ENCODE peak calls at places on chromosomes 11 and 22, in eight cellular contexts. K, M, L, E, B, G, Y and Z are unnamed samples.

GRCh38 chr11:17770048-17770652 is 35.6 kb downstream of the KCNC1 start:
- DNase-seq in K (no peak), M (peak), L (no peak), E (no peak), B (no peak), G (peak), Y (no peak), Z (no peak)

GRCh38 chr11:1502971-1503707 is 16.6 kb upstream of the MOB2 start:
- DNase-seq in K (no peak), M (no peak), L (no peak), E (no peak), B (peak), G (no peak), Y (no peak), Z (no peak)

GRCh38 chr11:2777871-2778629 is 78.3 kb upstream of the KCNQ1OT1 start:
- DNase-seq in K (no peak), M (no peak), L (no peak), E (peak), B (peak), G (peak), Y (no peak), Z (no peak)

GRCh38 chr11:117221775-117222517 is 9.9 kb downstream of the PCSK7 start:
- DNase-seq in K (peak), M (no peak), L (peak), E (peak), B (no peak), G (no peak), Y (peak), Z (peak)

GRCh38 chr11:62689421-62690183 is at the start of gene LRRN4CL:
- DNase-seq in K (peak), M (no peak), L (peak), E (peak), B (no peak), G (no peak), Y (no peak), Z (peak)

GRCh38 chr11:7595016-7595869 is 78.1 kb downstream of the CYB5R2 start:
- DNase-seq in K (peak), M (no peak), L (no peak), E (no peak), B (no peak), G (no peak), Y (no peak), Z (peak)

GRCh38 chr11:81874627-81875026 is 859.0 kb downstream of the FAM181B start:
- DNase-seq in K (no peak), M (no peak), L (no peak), E (no peak), B (no peak), G (no peak), Y (no peak), Z (no peak)

GRCh38 chr22:44274918-44275665 is 37.7 kb downstream of the SHISAL1 start:
- DNase-seq in K (no peak), M (no peak), L (no peak), E (no peak), B (no peak), G (no peak), Y (no peak), Z (no peak)

GRCh38 chr22:45285431-45286058 is 796 bp downstream of the UPK3A start:
- DNase-seq in K (no peak), M (no peak), L (no peak), E (no peak), B (no peak), G (no peak), Y (no peak), Z (no peak)

GRCh38 chr11:106397787-106398355 is 320.4 kb downstream of the AASDHPPT start:
- DNase-seq in K (no peak), M (no peak), L (no peak), E (no peak), B (no peak), G (no peak), Y (no peak), Z (no peak)

GRCh38 chr11:3092603-3093141 is 35.4 kb upstream of the CARS1 start:
- DNase-seq in K (no peak), M (no peak), L (no peak), E (no peak), B (no peak), G (no peak), Y (no peak), Z (no peak)

GRCh38 chr11:61551630-61552029 is 29.2 kb downstream of the SYT7 start:
- DNase-seq in K (peak), M (peak), L (peak), E (no peak), B (no peak), G (no peak), Y (no peak), Z (peak)

GRCh38 chr11:74019860-74020259 is 11.0 kb upstream of the UCP3 start:
- DNase-seq in K (no peak), M (no peak), L (no peak), E (no peak), B (no peak), G (no peak), Y (peak), Z (peak)

GRCh38 chr22:50145741-50146439 is 24.6 kb upstream of the PANX2 start:
- DNase-seq in K (no peak), M (no peak), L (no peak), E (no peak), B (no peak), G (no peak), Y (no peak), Z (no peak)

GRCh38 chr11:122556605-122557004 is 98.9 kb upstream of the UBASH3B start:
- DNase-seq in K (peak), M (no peak), L (no peak), E (no peak), B (no peak), G (peak), Y (no peak), Z (peak)

GRCh38 chr22:40008726-40009125 is 14.0 kb downstream of the FAM83F start:
- DNase-seq in K (no peak), M (no peak), L (no peak), E (no peak), B (no peak), G (no peak), Y (peak), Z (no peak)

GRCh38 chr11:119223856-119224255 is 17.7 kb downstream of the CBL start:
- DNase-seq in K (no peak), M (no peak), L (no peak), E (no peak), B (no peak), G (no peak), Y (no peak), Z (no peak)

GRCh38 chr22:23216331-23217170 is 36.2 kb downstream of the BCR start:
- DNase-seq in K (no peak), M (no peak), L (no peak), E (no peak), B (peak), G (no peak), Y (no peak), Z (no peak)

GRCh38 chr11:122598971-122599370 is 56.6 kb upstream of the UBASH3B start:
- DNase-seq in K (no peak), M (no peak), L (no peak), E (no peak), B (no peak), G (no peak), Y (no peak), Z (no peak)

GRCh38 chr11:111665779-111666178 is 63.5 kb downstream of the SIK2 start:
- DNase-seq in K (peak), M (peak), L (peak), E (no peak), B (no peak), G (no peak), Y (peak), Z (peak)

GRCh38 chr11:86696451-86696850 is 24.0 kb upstream of the ME3 start:
- DNase-seq in K (no peak), M (no peak), L (no peak), E (no peak), B (no peak), G (no peak), Y (no peak), Z (no peak)

GRCh38 chr11:19711911-19712280 is 741 bp upstream of the NAV2 start:
- DNase-seq in K (no peak), M (no peak), L (no peak), E (no peak), B (peak), G (no peak), Y (peak), Z (no peak)

GRCh38 chr11:14973621-14974020 is 1.5 kb upstream of the CALCA start:
- DNase-seq in K (peak), M (no peak), L (no peak), E (no peak), B (no peak), G (peak), Y (no peak), Z (peak)

GRCh38 chr22:25141994-25142620 is 57.6 kb upstream of the CRYBB3 start:
- DNase-seq in K (no peak), M (no peak), L (no peak), E (no peak), B (no peak), G (peak), Y (no peak), Z (no peak)

GRCh38 chr11:30196400-30197206 is 34.2 kb upstream of the FSHB start:
- DNase-seq in K (peak), M (peak), L (peak), E (peak), B (peak), G (peak), Y (peak), Z (peak)

GRCh38 chr22:23564276-23564675 is 15.8 kb downstream of the IGLL1 start:
- DNase-seq in K (no peak), M (no peak), L (no peak), E (no peak), B (no peak), G (no peak), Y (no peak), Z (no peak)

GRCh38 chr11:67301951-67302516 is 1.3 kb upstream of the SSH3 start:
- DNase-seq in K (peak), M (no peak), L (no peak), E (no peak), B (peak), G (peak), Y (no peak), Z (peak)

GRCh38 chr11:34425360-34425759 is 13.4 kb upstream of the CAT start:
- DNase-seq in K (no peak), M (no peak), L (no peak), E (no peak), B (no peak), G (no peak), Y (no peak), Z (no peak)

GRCh38 chr11:129224538-129224937 is 32.4 kb upstream of the ARHGAP32 start:
- DNase-seq in K (peak), M (no peak), L (no peak), E (no peak), B (no peak), G (no peak), Y (no peak), Z (no peak)

GRCh38 chr11:62923634-62924411 is 2.7 kb upstream of the CHRM1 start:
- DNase-seq in K (no peak), M (no peak), L (no peak), E (no peak), B (no peak), G (no peak), Y (no peak), Z (no peak)

GRCh38 chr11:115193931-115194797 is 310.1 kb downstream of the CADM1 start:
- DNase-seq in K (no peak), M (no peak), L (no peak), E (no peak), B (no peak), G (no peak), Y (no peak), Z (no peak)

GRCh38 chr11:123168236-123168635 is 26.8 kb downstream of the CLMP start:
- DNase-seq in K (peak), M (no peak), L (no peak), E (no peak), B (no peak), G (no peak), Y (no peak), Z (no peak)

GRCh38 chr11:120222916-120223315 is 12.1 kb downstream of the OAF start:
- DNase-seq in K (no peak), M (no peak), L (no peak), E (no peak), B (no peak), G (no peak), Y (no peak), Z (no peak)

GRCh38 chr11:45795379-45795778 is 9.6 kb upstream of the SLC35C1 start:
- DNase-seq in K (no peak), M (no peak), L (no peak), E (no peak), B (no peak), G (peak), Y (no peak), Z (no peak)

GRCh38 chr11:19326499-19326898 is 85.8 kb upstream of the E2F8 start:
- DNase-seq in K (peak), M (peak), L (peak), E (no peak), B (no peak), G (no peak), Y (no peak), Z (peak)

GRCh38 chr11:44535201-44535980 is 30.1 kb upstream of the CD82 start:
- DNase-seq in K (no peak), M (no peak), L (no peak), E (no peak), B (no peak), G (no peak), Y (no peak), Z (no peak)

GRCh38 chr22:24142241-24142640 is 39.0 kb upstream of the SUSD2 start:
- DNase-seq in K (no peak), M (no peak), L (no peak), E (no peak), B (no peak), G (no peak), Y (peak), Z (no peak)

GRCh38 chr22:32661296-32661695 is 140.2 kb upstream of the TIMP3 start:
- DNase-seq in K (peak), M (no peak), L (peak), E (peak), B (no peak), G (no peak), Y (peak), Z (peak)

GRCh38 chr11:71504526-71504925 is 22.5 kb upstream of the KRTAP5-7 start:
- DNase-seq in K (no peak), M (no peak), L (no peak), E (no peak), B (no peak), G (peak), Y (no peak), Z (no peak)

GRCh38 chr22:37052386-37053309 is 1.1 kb downstream of the KCTD17 start:
- DNase-seq in K (no peak), M (no peak), L (no peak), E (no peak), B (no peak), G (no peak), Y (no peak), Z (no peak)
- H3K4me3 ChIP-seq in K (no peak), M (peak), L (peak), E (peak), B (peak), G (peak), Y (peak), Z (peak)

DNA sequence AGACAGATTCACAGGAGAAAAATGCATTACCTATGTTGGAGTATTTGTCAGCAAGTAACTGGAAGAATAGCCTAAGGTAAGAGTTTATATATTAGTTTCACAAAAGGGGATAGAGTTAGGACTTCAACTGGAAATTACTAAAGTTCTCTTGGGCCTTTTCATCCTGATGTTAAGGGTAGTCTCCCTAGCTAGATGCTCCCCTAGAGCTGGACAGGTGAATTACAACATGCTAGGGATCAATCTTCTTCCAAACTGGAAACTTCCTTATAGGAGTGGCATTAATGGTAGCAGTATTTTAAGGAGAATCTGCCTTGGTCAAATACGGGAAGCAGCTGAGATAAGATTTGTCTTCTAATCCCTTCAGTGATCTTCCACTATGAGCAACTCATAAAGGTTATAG is 632.8 kb upstream of the RAG2 start:
- DNase-seq in K (no peak), M (no peak), L (no peak), E (no peak), B (no peak), G (no peak), Y (no peak), Z (no peak)
- TF ChIP-seq CTCF in K (no peak), M (no peak), L (peak), E (no peak), B (no peak), G (peak), Y (peak), Z (no peak)

DNA sequence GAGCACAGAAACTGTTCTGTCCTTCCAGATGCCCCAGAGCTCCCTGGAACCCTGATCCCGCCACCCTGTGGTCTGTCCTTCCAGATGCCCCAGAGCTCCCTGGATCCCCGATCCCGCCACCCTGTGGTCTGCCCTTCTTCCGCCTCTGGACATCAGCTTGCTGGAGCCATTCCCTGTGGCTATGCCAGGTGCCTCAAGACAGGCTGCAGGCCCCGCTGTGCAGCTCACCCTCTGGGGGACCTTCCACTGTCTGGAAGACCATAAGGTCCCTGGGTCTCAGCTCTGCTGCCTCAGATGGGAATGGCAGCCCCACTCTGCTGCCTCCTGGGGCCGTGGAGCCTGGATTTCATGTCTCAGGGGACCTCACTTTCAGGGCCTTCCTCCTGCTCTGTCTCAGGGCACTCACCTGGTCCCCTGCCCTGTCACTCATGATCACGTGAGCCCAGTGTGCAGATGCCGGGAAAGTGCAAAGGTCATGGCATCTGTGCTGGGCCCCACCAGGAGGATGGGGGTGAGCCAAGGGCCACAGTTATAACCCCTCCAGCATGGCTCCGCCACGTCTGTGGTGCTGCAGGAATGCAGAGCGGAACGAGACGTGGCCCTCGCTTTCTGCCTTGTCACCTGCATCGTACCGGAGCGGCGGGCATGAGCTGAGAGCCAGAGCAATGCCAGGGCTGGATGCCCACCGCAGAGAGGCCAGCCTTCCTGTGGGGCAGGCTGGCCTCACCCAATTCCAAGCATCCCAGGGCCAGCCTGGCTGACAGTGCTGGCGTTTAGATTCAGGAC is 1520.7 kb downstream of the BRD1 start:
- DNase-seq in K (no peak), M (no peak), L (no peak), E (no peak), B (no peak), G (no peak), Y (no peak), Z (no peak)
- H3K4me3 ChIP-seq in K (no peak), M (no peak), L (no peak), E (no peak), B (no peak), G (no peak), Y (no peak), Z (no peak)

DNA sequence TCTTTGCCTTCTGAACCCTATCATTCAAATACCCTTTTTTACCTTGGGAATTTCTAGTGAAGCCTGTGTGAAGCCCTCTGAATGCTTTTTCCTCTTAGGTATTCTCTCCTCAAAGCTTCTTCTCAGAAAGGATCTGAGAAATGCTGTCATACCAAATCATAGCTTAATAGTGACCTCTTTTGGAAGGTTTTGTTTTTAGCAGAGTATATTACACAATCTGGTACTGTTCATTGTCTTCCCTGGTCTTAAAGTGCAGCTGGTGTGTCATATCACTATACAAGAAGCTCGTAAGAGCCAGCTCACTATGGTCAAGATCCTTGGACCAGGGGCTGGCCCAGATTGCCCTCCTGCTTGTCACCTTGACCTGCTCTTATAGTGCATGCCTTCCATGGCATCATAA is 204.4 kb upstream of the ANO5 start:
- DNase-seq in K (no peak), M (no peak), L (peak), E (no peak), B (no peak), G (no peak), Y (no peak), Z (no peak)
- TF ChIP-seq CTCF in K (no peak), M (peak), L (no peak), E (no peak), B (no peak), G (peak), Y (no peak), Z (no peak)

DNA sequence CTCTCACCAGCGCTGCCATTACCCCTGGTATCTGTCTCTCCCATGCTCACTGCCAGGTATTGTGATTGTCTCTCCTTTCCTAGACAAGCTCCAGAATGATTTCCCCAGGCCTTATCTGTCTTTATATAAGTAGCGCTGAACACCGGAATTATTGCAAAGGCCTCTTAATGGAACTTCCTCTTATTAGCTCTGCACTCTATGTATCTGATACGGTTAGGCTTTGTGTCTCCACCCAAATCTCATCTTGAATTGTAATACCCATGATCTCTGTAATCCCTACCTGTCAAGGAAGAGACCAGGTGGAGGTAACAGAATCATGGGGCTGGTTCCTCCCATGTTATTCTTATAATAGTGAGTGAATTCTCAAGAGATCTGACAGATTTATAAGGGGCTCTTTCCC is 39.3 kb downstream of the DDI1 start:
- DNase-seq in K (no peak), M (no peak), L (no peak), E (no peak), B (no peak), G (no peak), Y (no peak), Z (no peak)
- H3K4me3 ChIP-seq in K (no peak), M (no peak), L (no peak), E (no peak), B (no peak), G (no peak), Y (no peak), Z (no peak)

GRCh38 chr22:20111045-20111688 is 4.7 kb upstream of the RANBP1 start:
- DNase-seq in K (peak), M (peak), L (peak), E (no peak), B (peak), G (peak), Y (no peak), Z (peak)
- TF ChIP-seq CTCF in K (peak), M (peak), L (peak), E (no peak), B (peak), G (peak), Y (peak), Z (peak)

GRCh38 chr11:89381094-89381493 is 110.1 kb downstream of the NOX4 start:
- DNase-seq in K (peak), M (no peak), L (peak), E (no peak), B (no peak), G (no peak), Y (peak), Z (peak)
- H3K4me3 ChIP-seq in K (no peak), M (no peak), L (no peak), E (no peak), B (no peak), G (no peak), Y (no peak), Z (no peak)

GRCh38 chr11:109641549-109641948 is 219.6 kb downstream of the C11orf87 start:
- DNase-seq in K (peak), M (peak), L (peak), E (no peak), B (no peak), G (no peak), Y (peak), Z (peak)
- TF ChIP-seq CTCF in K (peak), M (peak), L (peak), E (no peak), B (no peak), G (no peak), Y (peak), Z (peak)

GRCh38 chr11:75523811-75524401 is 1.8 kb downstream of the GDPD5 start:
- DNase-seq in K (no peak), M (no peak), L (no peak), E (no peak), B (no peak), G (no peak), Y (no peak), Z (no peak)
- H3K4me3 ChIP-seq in K (no peak), M (no peak), L (no peak), E (peak), B (peak), G (no peak), Y (no peak), Z (no peak)

GRCh38 chr22:46797355-46797754 is 34.9 kb downstream of the TBC1D22A start:
- DNase-seq in K (peak), M (no peak), L (peak), E (no peak), B (no peak), G (peak), Y (peak), Z (peak)
- TF ChIP-seq CTCF in K (peak), M (peak), L (peak), E (peak), B (no peak), G (peak), Y (peak), Z (peak)